ENCODE peak calls at places on chromosomes 1 and 21, in seven cellular contexts. K, T, X, Y, R, L and Z are unnamed samples.
A peak's percentile ranks its signal among the peaks of the same experiment; 100 is the strongest.

GRCh38 chr1:87927391-87928073 is 598.9 kb downstream of the LMO4 start:
- DNase-seq in Y (no peak), X (no peak), T (no peak), R (no peak), K (no peak), L (no peak), Z (no peak)

GRCh38 chr21:40732243-40732642 is 114.7 kb downstream of the DSCAM start:
- DNase-seq in X (no peak), L (no peak), Y (no peak), R (no peak), T (no peak), K (no peak), Z (no peak)

GRCh38 chr1:216064643-216065042 is 358.6 kb downstream of the USH2A start:
- DNase-seq in T (no peak), Y (no peak), K (no peak), X (no peak), R (no peak), L (no peak), Z (peak; percentile 40)

GRCh38 chr1:173134029-173134428 is 73.1 kb downstream of the TNFSF4 start:
- DNase-seq in T (no peak), L (no peak), R (no peak), K (no peak), Y (no peak), X (no peak), Z (peak; percentile 14)

GRCh38 chr1:100710881-100711660 is 8.5 kb upstream of the VCAM1 start:
- DNase-seq in X (no peak), Y (no peak), T (no peak), K (no peak), R (no peak), L (no peak), Z (peak; percentile 22)

GRCh38 chr1:112501810-112502641 is 6.7 kb upstream of the WNT2B start:
- DNase-seq in K (peak; percentile 51), L (peak; percentile 59), R (peak; percentile 40), T (no peak), Y (peak; percentile 73), X (peak; percentile 88), Z (peak; percentile 69)

GRCh38 chr1:160078392-160079195 is 2.7 kb upstream of the KCNJ9 start:
- DNase-seq in L (no peak), R (peak; percentile 47), X (peak; percentile 77), T (no peak), K (peak; percentile 14), Y (peak; percentile 71), Z (peak; percentile 67)

GRCh38 chr1:91166106-91166712 is 144.4 kb upstream of the ZNF644 start:
- DNase-seq in T (no peak), L (peak; percentile 49), Y (no peak), K (peak; percentile 57), R (no peak), X (no peak), Z (peak; percentile 68)

GRCh38 chr1:100313382-100313781 is 38.9 kb upstream of the CDC14A start:
- DNase-seq in T (no peak), L (no peak), Y (no peak), K (no peak), R (no peak), X (no peak), Z (no peak)

GRCh38 chr1:233319272-233319671 is 8.3 kb upstream of the MAP3K21 start:
- DNase-seq in Y (no peak), X (no peak), L (no peak), K (no peak), T (no peak), R (no peak), Z (no peak)

GRCh38 chr1:58903450-58904298 is 119.8 kb upstream of the JUN start:
- DNase-seq in X (peak; percentile 96), R (peak; percentile 46), K (peak; percentile 85), L (peak; percentile 53), T (no peak), Y (peak; percentile 82), Z (peak; percentile 82)

GRCh38 chr1:168136709-168137514 is at the start of gene GPR161:
- DNase-seq in X (peak; percentile 87), R (peak; percentile 3), L (peak; percentile 61), K (no peak), Y (no peak), T (no peak), Z (peak; percentile 65)

GRCh38 chr1:25694167-25694566 is 77.6 kb downstream of the MAN1C1 start:
- DNase-seq in K (no peak), R (no peak), X (no peak), T (no peak), L (no peak), Y (no peak), Z (no peak)

GRCh38 chr1:184078564-184079107 is 27.1 kb downstream of the TSEN15 start:
- DNase-seq in Y (no peak), X (no peak), T (no peak), R (no peak), L (no peak), K (no peak), Z (no peak)

GRCh38 chr1:37265786-37266667 is 208.4 kb upstream of the ZC3H12A start:
- DNase-seq in R (no peak), X (no peak), L (no peak), Y (no peak), K (no peak), T (no peak), Z (no peak)

GRCh38 chr1:226443439-226443838 is 35.5 kb upstream of the PARP1 start:
- DNase-seq in Y (no peak), K (peak; percentile 80), R (no peak), L (no peak), T (peak; percentile 39), X (no peak), Z (peak; percentile 95)

GRCh38 chr1:176639136-176639535 is 176.2 kb downstream of the PAPPA2 start:
- DNase-seq in L (no peak), T (no peak), X (no peak), Y (no peak), K (no peak), R (no peak), Z (no peak)

GRCh38 chr21:25568230-25568629 is 39.1 kb downstream of the MRPL39 start:
- DNase-seq in K (no peak), R (no peak), Y (no peak), L (no peak), X (peak; percentile 82), T (no peak), Z (no peak)

GRCh38 chr1:176187001-176187400 is 20.1 kb downstream of the COP1 start:
- DNase-seq in R (no peak), L (no peak), T (no peak), X (no peak), K (no peak), Y (no peak), Z (no peak)

GRCh38 chr1:16498573-16499359 is 15.3 kb downstream of the RNU1-1 start:
- DNase-seq in L (peak; percentile 91), T (no peak), Y (peak; percentile 91), K (peak; percentile 86), R (peak; percentile 70), X (peak; percentile 97), Z (peak; percentile 73)

GRCh38 chr1:81237531-81238528 is 562.9 kb upstream of the ADGRL2 start:
- DNase-seq in T (peak; percentile 29), Y (no peak), X (no peak), K (no peak), L (no peak), R (no peak), Z (peak; percentile 2)

GRCh38 chr1:186188004-186188539 is 187.0 kb downstream of the TPR start:
- DNase-seq in Y (no peak), R (no peak), K (peak; percentile 82), L (no peak), X (no peak), T (peak; percentile 68), Z (peak; percentile 92)

GRCh38 chr1:15370781-15371467 is 38.8 kb upstream of the EFHD2 start:
- DNase-seq in R (no peak), K (no peak), Y (no peak), L (no peak), X (peak; percentile 76), T (no peak), Z (no peak)

GRCh38 chr21:25790122-25790951 is 55.6 kb downstream of the GABPA start:
- DNase-seq in Y (no peak), K (peak; percentile 40), R (no peak), X (no peak), T (no peak), L (no peak), Z (peak; percentile 49)

DNA sequence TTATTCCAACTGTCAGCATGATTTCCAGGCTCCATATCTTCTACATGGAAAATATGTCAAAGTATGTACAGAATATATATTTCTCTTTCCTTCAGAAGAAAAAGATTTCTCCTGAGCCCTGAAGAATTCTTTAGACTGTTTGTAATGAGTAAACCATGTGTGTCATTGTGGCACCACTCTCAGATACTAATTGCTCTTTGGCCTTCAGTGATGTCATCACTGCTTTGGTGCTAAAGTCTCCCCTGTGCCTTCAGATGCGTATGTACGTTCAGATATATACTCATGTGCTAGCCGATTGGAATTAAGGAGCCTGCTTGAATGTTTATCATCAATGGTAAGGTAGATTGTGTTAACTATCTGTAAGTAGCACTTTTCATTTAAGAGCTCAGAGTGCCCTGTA is 20.6 kb upstream of the NBL1 start:
- DNase-seq in T (peak; percentile 67), Y (no peak), X (no peak), K (no peak), L (no peak), R (no peak), Z (no peak)
- TF ChIP-seq CTCF in T (no peak), Y (no peak), X (no peak), K (no peak), L (no peak), R (no peak), Z (no peak)

DNA sequence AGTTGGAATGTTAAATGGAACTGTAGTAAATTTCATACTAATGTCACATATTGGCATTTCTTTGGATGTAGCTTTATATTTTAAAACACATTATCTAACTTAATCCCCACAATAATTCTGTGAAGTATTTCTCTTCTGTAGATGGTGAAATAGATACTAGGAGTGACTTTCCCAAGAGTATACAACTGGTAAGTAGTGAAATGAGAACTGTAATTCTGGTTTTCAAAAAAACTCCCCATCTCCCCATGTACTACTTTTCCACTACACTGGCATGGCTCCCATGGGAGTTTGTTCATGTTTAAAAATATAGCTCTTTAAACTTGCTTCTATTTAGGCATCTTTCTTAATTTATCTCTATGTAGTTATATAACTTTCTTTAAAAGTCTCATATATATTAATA is 10.2 kb downstream of the CHML start:
- DNase-seq in L (no peak), T (no peak), Y (no peak), R (no peak), K (no peak), X (no peak), Z (no peak)
- TF ChIP-seq CTCF in L (no peak), T (no peak), Y (no peak), R (no peak), K (no peak), X (no peak), Z (no peak)

GRCh38 chr1:93702828-93703183 is 21.2 kb upstream of the BCAR3 start:
- DNase-seq in L (no peak), Y (no peak), X (no peak), R (no peak), K (no peak), T (no peak), Z (no peak)
- TF ChIP-seq CTCF in L (no peak), Y (no peak), X (no peak), R (no peak), K (no peak), T (peak; percentile 43), Z (no peak)

DNA sequence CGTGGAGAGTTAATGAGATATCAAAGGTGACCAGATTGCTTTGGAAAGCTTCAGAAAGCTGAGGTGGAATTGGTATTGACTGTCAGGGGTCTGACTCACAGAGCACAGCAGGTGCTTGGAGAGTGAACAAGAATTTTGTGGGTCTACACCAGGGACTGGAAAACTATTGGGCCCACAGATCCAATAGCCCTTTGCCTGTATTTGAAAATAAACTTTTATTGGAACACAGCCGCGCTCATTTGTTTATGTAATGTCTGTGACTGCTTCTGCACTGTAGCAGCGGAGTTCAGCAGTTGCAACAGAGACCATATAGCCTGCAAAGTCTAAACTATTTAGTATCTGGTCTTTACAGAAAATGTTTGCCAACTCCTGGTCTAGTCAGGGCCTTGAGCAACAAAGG is 315.6 kb downstream of the NFIA start:
- DNase-seq in Y (no peak), R (no peak), L (no peak), K (no peak), T (no peak), X (no peak), Z (no peak)
- TF ChIP-seq CTCF in Y (no peak), R (no peak), L (no peak), K (no peak), T (no peak), X (no peak), Z (no peak)